ENCODE peak calls at places on chromosomes 11 and 22, in five cellular contexts. A is OCI-LY7; E is effector memory CD4-positive, alpha-beta T cell; F is aorta; W is psoas muscle. Y is an unnamed sample.

GRCh38 chr11:46879056-46879585 is 33.0 kb upstream of the CKAP5 start:
- DNase-seq in W (no peak), A (no peak), E (no peak), F (no peak), Y (no peak)

GRCh38 chr11:19398772-19399542 is 158.2 kb upstream of the E2F8 start:
- DNase-seq in W (peak; percentile 60), F (no peak), A (no peak), E (no peak), Y (no peak)

GRCh38 chr11:23688835-23689234 is 808.0 kb upstream of the LUZP2 start:
- DNase-seq in A (no peak), F (no peak), E (no peak), W (no peak), Y (no peak)

GRCh38 chr22:44023404-44024287 is 456 bp upstream of the PARVB start:
- DNase-seq in E (no peak), F (peak; percentile 54), A (no peak), W (peak; percentile 80), Y (peak; percentile 9)

GRCh38 chr11:83118814-83119213 is 38.1 kb upstream of the PCF11 start:
- DNase-seq in A (no peak), W (no peak), F (no peak), E (no peak), Y (no peak)

GRCh38 chr22:46977656-46978343 is 215.3 kb downstream of the TBC1D22A start:
- DNase-seq in A (no peak), W (no peak), E (no peak), F (no peak), Y (no peak)

GRCh38 chr11:11297578-11297977 is 55.5 kb downstream of the CSNK2A3 start:
- DNase-seq in A (no peak), W (no peak), E (no peak), F (no peak), Y (no peak)

GRCh38 chr11:19827399-19828135 is 114.9 kb downstream of the NAV2 start:
- DNase-seq in W (no peak), A (peak; percentile 33), F (no peak), E (no peak), Y (no peak)

GRCh38 chr11:67240575-67241389 is 25.5 kb upstream of the GRK2 start:
- DNase-seq in W (peak; percentile 66), F (peak; percentile 81), E (peak; percentile 75), A (peak; percentile 70), Y (peak; percentile 83)

GRCh38 chr11:122601131-122602125 is 54.1 kb upstream of the UBASH3B start:
- DNase-seq in E (no peak), W (no peak), A (no peak), F (no peak), Y (no peak)

GRCh38 chr22:46535876-46536558 is 1.4 kb downstream of the CELSR1 start:
- DNase-seq in F (no peak), E (no peak), W (peak; percentile 49), A (no peak), Y (no peak)

GRCh38 chr11:66239998-66240780 is 28.2 kb upstream of the RAB1B start:
- DNase-seq in F (no peak), A (no peak), W (no peak), E (no peak), Y (no peak)

GRCh38 chr11:36065436-36065835 is 121.6 kb downstream of the LDLRAD3 start:
- DNase-seq in A (no peak), E (no peak), W (no peak), F (no peak), Y (no peak)

GRCh38 chr11:33770236-33770635 is 4.1 kb downstream of the FBXO3 start:
- DNase-seq in W (no peak), F (no peak), A (no peak), E (no peak), Y (no peak)

GRCh38 chr11:119446434-119446833 is 23.5 kb upstream of the THY1 start:
- DNase-seq in A (no peak), F (no peak), E (no peak), W (no peak), Y (no peak)

GRCh38 chr22:46203590-46203980 is 46.5 kb downstream of the CDPF1 start:
- DNase-seq in E (no peak), W (no peak), A (no peak), F (no peak), Y (no peak)

GRCh38 chr11:78379039-78379670 is 38.5 kb downstream of the GAB2 start:
- DNase-seq in F (no peak), W (no peak), A (no peak), E (no peak), Y (no peak)

GRCh38 chr22:17830041-17830961 is 56.0 kb upstream of the BID start:
- DNase-seq in A (peak; percentile 80), F (peak; percentile 84), E (peak; percentile 59), W (peak; percentile 92), Y (peak; percentile 69)

GRCh38 chr11:27347949-27348879 is 14.8 kb downstream of the CCDC34 start:
- DNase-seq in W (no peak), F (no peak), A (no peak), E (no peak), Y (no peak)

GRCh38 chr11:69040581-69041260 is 8.0 kb upstream of the TPCN2 start:
- DNase-seq in W (no peak), F (no peak), E (no peak), A (no peak), Y (no peak)

GRCh38 chr11:109192864-109193263 is 229.1 kb upstream of the C11orf87 start:
- DNase-seq in F (no peak), E (no peak), A (no peak), W (peak; percentile 36), Y (no peak)

GRCh38 chr11:71443736-71444410 is 4.3 kb downstream of the DHCR7 start:
- DNase-seq in E (no peak), W (no peak), A (no peak), F (no peak), Y (no peak)

GRCh38 chr11:134544095-134544815 is 132.2 kb upstream of the B3GAT1 start:
- DNase-seq in E (no peak), W (no peak), F (no peak), A (no peak), Y (no peak)

GRCh38 chr22:25109878-25110595 is 89.6 kb upstream of the CRYBB3 start:
- DNase-seq in E (no peak), F (no peak), A (no peak), W (no peak), Y (no peak)

GRCh38 chr11:30984442-30984816 is 385.1 kb downstream of the DCDC1 start:
- DNase-seq in F (no peak), A (no peak), W (no peak), E (no peak), Y (no peak)

GRCh38 chr11:71145368-71145767 is 107.0 kb downstream of the SHANK2 start:
- DNase-seq in F (no peak), A (no peak), W (no peak), E (no peak), Y (no peak)

GRCh38 chr11:116439480-116439759 is 333.4 kb downstream of the BUD13 start:
- DNase-seq in W (no peak), A (no peak), F (no peak), E (no peak), Y (no peak)
- H3K36me3 ChIP-seq in W (no peaks in the 10 kb centered on the region), A (no peaks in the 10 kb centered on the region), F (no peaks in the 10 kb centered on the region), E (no peaks in the 10 kb centered on the region), Y (no peaks in the 10 kb centered on the region)

DNA sequence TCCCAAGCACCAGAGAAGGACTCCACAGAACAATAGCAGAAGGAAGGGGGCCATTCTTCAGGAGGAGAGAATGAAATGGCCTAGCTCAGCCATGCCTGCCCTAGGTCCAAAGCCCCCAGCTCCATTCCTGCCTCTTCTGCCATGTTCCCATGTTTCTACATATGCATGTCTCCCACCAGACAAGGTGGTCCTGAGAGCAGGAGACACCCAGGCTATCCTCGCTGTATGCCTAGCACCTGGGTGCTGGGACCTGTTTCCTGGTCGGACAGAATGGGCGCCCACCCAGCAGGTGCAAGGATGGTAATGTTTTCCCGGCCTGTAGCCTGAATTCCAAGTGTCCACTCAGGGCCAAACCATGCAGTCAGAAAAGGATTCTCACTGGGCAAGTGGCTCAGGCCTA is 30.2 kb upstream of the SLC35C1 start:
- DNase-seq in F (no peak), E (no peak), A (no peak), W (no peak), Y (no peak)
- H3K4me3 ChIP-seq in F (no peak overlapping the region), E (no peak overlapping the region), A (no peak overlapping the region), W (no peak overlapping the region), Y (no peak overlapping the region)

GRCh38 chr22:29334148-29334547 is 18.7 kb upstream of the RASL10A start:
- DNase-seq in A (no peak), E (no peak), W (no peak), F (no peak), Y (no peak)

GRCh38 chr22:29335656-29336055 is 20.2 kb upstream of the RASL10A start:
- DNase-seq in A (no peak), E (no peak), W (no peak), F (no peak), Y (no peak)

GRCh38 chr22:29332886-29333496 is 17.5 kb upstream of the RASL10A start:
- DNase-seq in W (no peak), E (no peak), F (no peak), A (no peak), Y (no peak)

GRCh38 chr22:29336751-29337490 is 21.4 kb upstream of the RASL10A start:
- DNase-seq in F (no peak), E (no peak), A (no peak), W (peak; percentile 88), Y (no peak)

DNA sequence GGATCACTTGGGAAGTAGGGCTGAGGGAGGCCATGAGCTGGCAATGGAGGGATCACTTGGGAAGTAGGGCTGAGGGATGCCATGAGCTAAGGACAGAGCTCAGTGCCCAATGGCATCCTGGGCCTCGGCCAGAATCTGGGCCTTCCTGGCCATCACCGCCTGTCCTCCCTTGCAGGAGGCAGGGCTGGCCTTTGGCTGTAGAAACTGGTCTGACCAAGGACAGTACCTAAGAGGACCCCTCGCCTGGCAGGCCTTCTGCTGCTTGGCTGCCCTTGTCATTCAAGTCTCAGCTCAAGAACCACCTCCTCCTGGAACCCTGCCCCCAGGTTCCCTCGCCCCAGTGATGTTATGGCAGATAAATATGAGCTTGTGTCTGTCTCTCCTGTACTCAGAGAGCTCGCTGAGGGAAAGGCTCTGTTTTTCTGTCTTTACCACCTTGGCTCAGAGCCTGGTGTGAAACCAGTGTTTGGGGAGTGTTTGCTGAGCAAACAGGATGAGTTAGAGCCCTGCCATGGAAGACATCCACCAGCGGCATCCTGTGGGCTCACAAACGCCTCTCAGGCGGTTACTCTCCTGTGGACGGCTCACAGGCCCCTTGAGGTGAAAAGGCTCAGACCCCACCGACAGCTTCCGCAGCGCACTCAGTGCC is 19.3 kb upstream of the RASL10A start:
- DNase-seq in W (no peak), A (no peak), E (no peak), F (no peak), Y (no peak)
- H3K36me3 ChIP-seq in W (peaks cover 3% of the 10 kb centered on the region), A (peaks cover 99% of the 10 kb centered on the region), E (peaks cover 73% of the 10 kb centered on the region), F (peaks cover 3% of the 10 kb centered on the region), Y (peaks cover 12% of the 10 kb centered on the region)

GRCh38 chr11:121023848-121024751 is at the start of gene TBCEL:
- DNase-seq in A (peak; percentile 92), W (peak; percentile 92), E (peak; percentile 53), F (peak; percentile 88), Y (peak; percentile 60)

GRCh38 chr11:121029153-121029552 is 5.3 kb downstream of the TBCEL start:
- DNase-seq in E (no peak), F (no peak), W (no peak), A (no peak), Y (no peak)

GRCh38 chr11:121029813-121030445 is 6.0 kb downstream of the TBCEL start:
- DNase-seq in F (no peak), E (no peak), A (no peak), W (no peak), Y (no peak)

DNA sequence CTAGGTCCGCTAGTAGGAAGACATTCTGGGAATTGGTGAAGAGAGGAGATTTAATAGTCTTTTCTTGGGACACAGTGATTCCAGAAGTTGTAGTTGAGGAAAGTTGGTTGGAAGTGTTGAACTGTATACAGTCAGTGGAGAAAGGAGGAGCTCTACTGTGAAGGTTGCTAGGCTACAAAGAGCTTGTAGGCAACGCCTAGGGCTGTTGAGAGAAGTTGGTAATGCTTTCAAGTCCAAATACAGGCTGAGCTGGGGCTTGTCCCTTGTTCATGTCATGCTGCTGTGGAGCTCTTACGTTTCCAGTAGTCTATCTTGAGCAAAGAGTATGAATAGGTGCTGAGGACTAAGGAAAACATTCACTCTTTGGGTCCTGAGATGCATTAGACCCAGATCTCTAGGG is 1.1 kb downstream of the TBCEL start:
- DNase-seq in A (no peak), F (no peak), E (no peak), W (no peak), Y (no peak)
- H3K4me3 ChIP-seq in A (peak overlapping the region; percentile 98), F (peak overlapping the region; percentile 74), E (peak overlapping the region; percentile 86), W (peak overlapping the region; percentile 85), Y (peak overlapping the region; percentile 71)